ENCODE peak calls at places on chromosome 3, in four cellular contexts. U is K562, D is HepG2, X is SK-N-SH. O is an unnamed sample.

GRCh38 chr3:177445591-177445990 is 248.3 kb upstream of the TBL1XR1 start:
- DNase-seq in U (no peak), D (no peak), X (no peak), O (no peak)

GRCh38 chr3:157247391-157247790 is 87.4 kb upstream of the CCNL1 start:
- DNase-seq in U (no peak), D (no peak), X (no peak), O (no peak)

GRCh38 chr3:170703121-170703588 is 117.3 kb upstream of the SLC7A14 start:
- DNase-seq in U (peak), D (no peak), X (no peak), O (no peak)

GRCh38 chr3:42224658-42225421 is 41.1 kb downstream of the CCK start:
- DNase-seq in U (no peak), D (no peak), X (no peak), O (no peak)

GRCh38 chr3:94171954-94172353 is 109.1 kb downstream of the NSUN3 start:
- DNase-seq in U (no peak), D (no peak), X (peak), O (no peak)

GRCh38 chr3:38493019-38493418 is 3.1 kb upstream of the EXOG start:
- DNase-seq in U (no peak), D (no peak), X (no peak), O (no peak)

GRCh38 chr3:184314363-184314699 is at the start of gene EIF4G1:
- DNase-seq in U (peak), D (peak), X (peak), O (peak)

GRCh38 chr3:23440416-23441294 is 237.5 kb downstream of the UBE2E2 start:
- DNase-seq in U (no peak), D (no peak), X (no peak), O (no peak)

GRCh38 chr3:171347017-171347979 is 112.9 kb downstream of the TNIK start:
- DNase-seq in U (no peak), D (no peak), X (no peak), O (no peak)

GRCh38 chr3:32288819-32289218 is 50.3 kb downstream of the CMTM8 start:
- DNase-seq in U (no peak), D (no peak), X (no peak), O (no peak)

GRCh38 chr3:34886443-34886842 is 752.9 kb upstream of the ARPP21 start:
- DNase-seq in U (no peak), D (no peak), X (peak), O (no peak)

GRCh38 chr3:106341090-106341489 is 472.3 kb upstream of the CBLB start:
- DNase-seq in U (no peak), D (no peak), X (peak), O (no peak)

GRCh38 chr3:124791142-124791541 is 60.9 kb downstream of the UMPS start:
- DNase-seq in U (no peak), D (no peak), X (no peak), O (no peak)

GRCh38 chr3:141360888-141361598 is 7.3 kb upstream of the ZBTB38 start:
- DNase-seq in U (peak), D (peak), X (peak), O (peak)

GRCh38 chr3:169811606-169812123 is 1.0 kb upstream of the LRRIQ4 start:
- DNase-seq in U (no peak), D (no peak), X (no peak), O (no peak)

GRCh38 chr3:101643861-101644613 is 32.9 kb downstream of the ZBTB11 start:
- DNase-seq in U (no peak), D (no peak), X (no peak), O (peak)

GRCh38 chr3:142875583-142876207 is 13.2 kb downstream of the PCOLCE2 start:
- DNase-seq in U (no peak), D (no peak), X (no peak), O (no peak)

DNA sequence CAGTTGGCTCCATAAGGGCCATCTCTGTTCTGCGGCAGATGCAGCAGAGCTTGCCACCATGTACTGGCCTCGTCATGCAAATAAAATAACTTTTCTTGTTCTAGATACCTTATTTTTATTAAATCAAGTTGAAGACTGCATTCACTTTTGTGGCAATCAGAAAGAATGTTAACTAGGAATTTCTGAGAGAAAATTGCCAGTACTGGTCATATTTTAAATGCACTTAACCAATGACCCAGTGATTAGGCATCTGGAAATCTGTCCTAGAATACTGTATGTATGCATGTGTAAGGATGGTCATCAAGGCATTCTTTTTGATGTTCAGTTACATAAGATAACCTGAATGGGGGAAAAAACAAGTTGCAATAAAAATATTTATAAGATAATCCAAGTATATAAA is 34.2 kb upstream of the CSPG5 start:
- DNase-seq in U (no peak), D (no peak), X (no peak), O (no peak)
- TF ChIP-seq ELF1 in U (no peak), D (no peak), X (no peak), O (no peak)

DNA sequence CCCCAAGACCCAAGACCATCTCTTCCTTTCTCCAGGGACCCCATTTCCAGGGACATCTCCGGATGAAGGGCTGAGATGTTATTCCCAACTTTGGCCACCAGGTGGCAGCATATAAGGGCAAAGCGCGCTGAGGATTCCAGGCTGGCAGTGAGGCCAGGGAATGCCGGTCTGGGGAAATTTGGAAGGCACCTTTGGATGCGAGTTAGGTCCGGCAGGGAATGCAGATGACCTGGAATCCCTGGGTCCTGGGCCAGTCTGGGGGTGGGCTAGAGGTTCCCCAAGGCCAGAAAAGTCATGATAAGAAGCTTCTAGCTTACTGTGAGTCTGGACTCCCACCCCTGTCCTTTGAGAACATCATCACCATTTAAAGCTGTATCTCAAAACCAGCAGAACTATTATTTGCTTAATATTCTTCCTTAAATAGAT is 1.6 kb upstream of the CHST13 start:
- DNase-seq in U (peak), D (peak), X (peak), O (peak)
- TF ChIP-seq ELF1 in U (no peak), D (no peak), X (no peak), O (no peak)

DNA sequence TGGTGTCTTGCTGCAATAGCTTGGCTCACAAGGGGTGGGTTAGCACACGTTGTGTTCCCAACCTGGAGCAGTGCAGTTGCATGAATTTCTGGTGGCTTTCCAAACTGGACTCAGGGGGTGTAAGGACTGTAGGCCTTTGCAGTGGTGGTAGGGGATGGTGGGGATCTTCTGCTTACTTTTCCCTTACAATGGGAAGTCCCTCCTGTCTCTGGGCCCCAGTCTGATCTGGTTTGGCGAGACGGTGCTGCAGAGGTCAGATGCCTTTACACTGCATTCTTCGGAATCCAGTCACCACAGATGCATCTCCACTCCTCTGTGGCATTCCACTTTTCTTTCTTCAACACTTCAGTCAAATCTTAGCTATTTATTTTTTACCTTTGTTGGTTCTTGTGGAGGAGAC is 132.1 kb downstream of the DOCK3 start:
- DNase-seq in U (no peak), D (no peak), X (no peak), O (no peak)
- TF ChIP-seq ELF1 in U (no peak), D (no peak), X (no peak), O (no peak)

DNA sequence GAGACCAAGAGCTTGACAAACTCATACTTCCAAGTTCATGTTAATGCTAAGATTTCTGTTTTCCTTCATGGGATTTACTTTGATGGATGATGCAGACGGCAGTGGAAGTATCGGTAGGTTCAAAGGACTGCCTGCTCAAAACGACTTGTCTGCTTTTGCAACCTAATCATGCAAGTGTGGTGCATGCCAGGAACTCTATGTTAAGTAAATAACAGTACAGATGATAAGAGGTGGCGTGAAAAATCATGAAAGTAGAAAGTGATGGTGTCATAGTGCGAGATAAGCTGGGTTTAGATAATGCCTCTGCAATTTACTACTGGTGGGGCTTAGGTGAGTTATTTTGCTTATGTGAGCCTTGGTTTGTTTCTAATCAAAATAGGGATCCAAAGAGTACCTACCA is 14.7 kb upstream of the LMCD1 start:
- DNase-seq in U (no peak), D (peak), X (no peak), O (no peak)
- TF ChIP-seq ELF1 in U (no peak), D (no peak), X (no peak), O (no peak)

GRCh38 chr3:110815008-110815583 is 256.5 kb upstream of the NECTIN3 start:
- DNase-seq in U (no peak), D (no peak), X (peak), O (peak)
- TF ChIP-seq ELF1 in U (no peak), D (no peak), X (no peak), O (peak)

GRCh38 chr3:111311709-111312235 is 230.2 kb upstream of the CD96 start:
- DNase-seq in U (no peak), D (no peak), X (no peak), O (no peak)
- TF ChIP-seq ELF1 in U (no peak), D (no peak), X (no peak), O (no peak)

GRCh38 chr3:197306374-197307086 is 8.1 kb upstream of the DLG1 start:
- DNase-seq in U (no peak), D (peak), X (no peak), O (no peak)
- TF ChIP-seq ELF1 in U (no peak), D (no peak), X (no peak), O (no peak)